ENCODE peak calls at places on chromosomes 6 and 20, in nine cellular contexts. T, R, V, M, U, J, E, Z and W are unnamed samples.

GRCh38 chr6:163309491-163310026 is 105.0 kb upstream of the QKI start:
- DNase-seq in U (no peak), T (no peak), M (no peak), V (no peak), J (no peak), E (no peak), R (no peak), Z (no peak), W (no peak)

GRCh38 chr6:142942805-142943227 is 2.2 kb downstream of the HIVEP2 start:
- DNase-seq in V (no peak), J (no peak), M (no peak), T (no peak), R (no peak), Z (no peak), U (peak; percentile 46), E (peak; percentile 36), W (no peak)

GRCh38 chr6:113825776-113826175 is 31.4 kb upstream of the MARCKS start:
- DNase-seq in U (no peak), V (peak; percentile 77), T (no peak), E (no peak), M (peak; percentile 60), J (peak; percentile 53), Z (peak; percentile 80), R (peak; percentile 89), W (peak; percentile 94)

GRCh38 chr6:110342759-110343158 is 15.4 kb downstream of the METTL24 start:
- DNase-seq in J (no peak), U (no peak), Z (no peak), E (no peak), T (no peak), V (no peak), R (no peak), M (no peak), W (no peak)

GRCh38 chr6:18562726-18563125 is 175.6 kb downstream of the RNF144B start:
- DNase-seq in T (no peak), V (peak; percentile 10), M (no peak), J (no peak), Z (no peak), U (no peak), R (no peak), E (no peak), W (no peak)

GRCh38 chr6:131205891-131206290 is 70.6 kb downstream of the AKAP7 start:
- DNase-seq in Z (no peak), U (no peak), V (no peak), T (no peak), J (no peak), E (no peak), M (no peak), R (no peak), W (no peak)

GRCh38 chr20:22080985-22081384 is 375.5 kb downstream of the PAX1 start:
- DNase-seq in J (no peak), T (no peak), V (no peak), M (no peak), E (no peak), U (no peak), Z (no peak), R (no peak), W (no peak)

GRCh38 chr6:119653329-119653728 is 303.8 kb upstream of the MAN1A1 start:
- DNase-seq in E (no peak), M (no peak), V (no peak), U (no peak), Z (no peak), R (peak; percentile 37), J (no peak), T (no peak), W (no peak)

GRCh38 chr6:91141352-91141751 is 554.5 kb upstream of the MAP3K7 start:
- DNase-seq in E (no peak), J (no peak), T (no peak), Z (no peak), V (no peak), M (no peak), R (no peak), U (no peak), W (no peak)

GRCh38 chr6:168057836-168058235 is 21.2 kb downstream of the FRMD1 start:
- DNase-seq in M (no peak), E (no peak), V (peak; percentile 45), T (no peak), R (no peak), J (no peak), U (no peak), Z (no peak), W (no peak)

GRCh38 chr6:149225370-149225769 is 92.1 kb upstream of the TAB2 start:
- DNase-seq in V (no peak), Z (no peak), T (no peak), M (no peak), U (no peak), R (no peak), J (no peak), E (no peak), W (no peak)

GRCh38 chr20:51531141-51531710 is 11.3 kb downstream of the NFATC2 start:
- DNase-seq in J (no peak), R (no peak), T (peak; percentile 76), M (no peak), V (no peak), U (peak; percentile 14), Z (no peak), E (no peak), W (no peak)

GRCh38 chr6:51570168-51570921 is 517.1 kb downstream of the PKHD1 start:
- DNase-seq in T (no peak), Z (no peak), J (no peak), E (no peak), V (no peak), U (no peak), R (no peak), M (no peak), W (no peak)
- TF ChIP-seq CTCF in T (no peak), Z (no peak), J (no peak), E (no peak), V (no peak), U (no peak), R (no peak), M (no peak), W (no peak)

GRCh38 chr6:12014027-12014872 is 2.1 kb downstream of the HIVEP1 start:
- DNase-seq in U (peak; percentile 48), J (no peak), Z (no peak), E (no peak), R (no peak), V (no peak), M (no peak), T (no peak), W (no peak)
- TF ChIP-seq POLR2A in U (no peak), J (no peak), Z (no peak), E (no peak), R (no peak), V (no peak), M (no peak), T (no peak), W (no peak)

GRCh38 chr6:135871296-135871695 is 19.8 kb downstream of the PDE7B start:
- DNase-seq in J (no peak), V (no peak), T (no peak), U (no peak), Z (no peak), M (no peak), R (no peak), E (no peak), W (no peak)
- TF ChIP-seq CTCF in J (no peak), V (no peak), T (no peak), U (no peak), Z (no peak), M (no peak), R (no peak), E (no peak), W (no peak)

GRCh38 chr6:40472354-40472753 is 114.8 kb downstream of the LRFN2 start:
- DNase-seq in M (no peak), J (no peak), V (no peak), R (no peak), Z (no peak), T (no peak), U (no peak), E (no peak), W (no peak)
- TF ChIP-seq POLR2A in M (no peak), J (no peak), V (no peak), R (no peak), Z (no peak), T (no peak), U (no peak), E (no peak), W (no peak)